ENCODE peak calls at places on chromosomes 13 and 19, in four cellular contexts. V is HT-29, Y is nucleus accumbens, D is PC-3. P is an unnamed sample.

GRCh38 chr19:3604987-3605343 is 1.7 kb downstream of the TBXA2R start:
- DNase-seq in D (no peak), V (no peak), Y (no peak), P (no peak)

GRCh38 chr19:47561440-47562045 is 11.4 kb downstream of the ZNF541 start:
- DNase-seq in D (peak; percentile 71), Y (no peak), V (no peak), P (no peak)

GRCh38 chr19:12628040-12629022 is 17.6 kb downstream of the ZNF791 start:
- DNase-seq in D (no peak), Y (no peak), V (no peak), P (no peak)

GRCh38 chr19:14015454-14016035 is 9.4 kb upstream of the RFX1 start:
- DNase-seq in V (no peak), Y (no peak), D (no peak), P (no peak)

GRCh38 chr19:12155324-12155723 is 1.2 kb downstream of the ZNF625 start:
- DNase-seq in D (peak; percentile 4), Y (no peak), V (no peak), P (no peak)

GRCh38 chr19:38838208-38838985 is 6.8 kb upstream of the ECH1 start:
- DNase-seq in V (no peak), Y (no peak), D (peak; percentile 94), P (peak; percentile 62)

GRCh38 chr19:46009530-46010510 is 13.0 kb downstream of the PGLYRP1 start:
- DNase-seq in D (peak; percentile 71), V (peak; percentile 97), Y (peak; percentile 56), P (peak; percentile 69)

GRCh38 chr13:100883453-100883852 is 208.9 kb upstream of the TMTC4 start:
- DNase-seq in V (no peak), D (peak; percentile 7), Y (no peak), P (no peak)

GRCh38 chr19:2600914-2601870 is 101.3 kb downstream of the GNG7 start:
- DNase-seq in Y (no peak), D (no peak), V (no peak), P (no peak)

GRCh38 chr19:11070123-11070522 is 19.1 kb upstream of the LDLR start:
- DNase-seq in D (no peak), Y (no peak), V (no peak), P (no peak)

GRCh38 chr13:107043016-107043957 is 475.4 kb upstream of the ARGLU1 start:
- DNase-seq in V (no peak), D (no peak), Y (no peak), P (no peak)

GRCh38 chr13:27245610-27246009 is 5.7 kb upstream of the RPL21 start:
- DNase-seq in V (no peak), D (no peak), Y (no peak), P (no peak)

GRCh38 chr19:54399189-54399588 is 16.1 kb upstream of the TTYH1 start:
- DNase-seq in Y (no peak), D (peak; percentile 43), V (peak; percentile 56), P (peak; percentile 75)

GRCh38 chr19:9727644-9728043 is 40.9 kb downstream of the ZNF846 start:
- DNase-seq in D (no peak), V (no peak), Y (no peak), P (no peak)

GRCh38 chr13:39448831-39449230 is 154.2 kb downstream of the LHFPL6 start:
- DNase-seq in Y (no peak), V (no peak), D (no peak), P (no peak)

GRCh38 chr19:5692785-5693194 is 2.7 kb downstream of the RPL36 start:
- DNase-seq in Y (no peak), D (no peak), V (no peak), P (no peak)

GRCh38 chr19:18274303-18274775 is at the start of gene IQCN:
- DNase-seq in D (no peak), V (peak; percentile 75), Y (no peak), P (peak; percentile 27)

GRCh38 chr13:85298387-85298924 is 500.8 kb downstream of the SLITRK6 start:
- DNase-seq in V (no peak), Y (no peak), D (no peak), P (no peak)

GRCh38 chr19:7676376-7676775 is 514 bp upstream of the MCEMP1 start:
- DNase-seq in Y (no peak), V (no peak), D (no peak), P (no peak)

GRCh38 chr13:110064022-110064421 is 242.9 kb downstream of the COL4A1 start:
- DNase-seq in D (no peak), V (no peak), Y (no peak), P (no peak)

GRCh38 chr13:44543424-44543823 is 32.7 kb downstream of the TSC22D1 start:
- DNase-seq in V (no peak), Y (no peak), D (no peak), P (no peak)

GRCh38 chr19:45677351-45678230 is 9.6 kb downstream of the GIPR start:
- DNase-seq in Y (peak; percentile 47), V (peak; percentile 100), D (peak; percentile 92), P (peak; percentile 98)

GRCh38 chr19:35468637-35469036 is 20.6 kb downstream of the FFAR2 start:
- DNase-seq in Y (peak; percentile 1), V (peak; percentile 70), D (peak; percentile 43), P (peak; percentile 70)

GRCh38 chr19:35346193-35347052 is 1.3 kb upstream of the FFAR1 start:
- DNase-seq in Y (no peak), V (no peak), D (no peak), P (no peak)

P was measured in Calu3.